ENCODE peak calls at places on chromosome 6, in six cellular contexts. H is cardiac fibroblast, V is coronary artery, S is lung, U is fibroblast of the aortic adventitia, Q is right lobe of liver. L is an unnamed sample.

GRCh38 chr6:154882107-154882506 is 113.0 kb upstream of the TIAM2 start:
- DNase-seq in H (peak; percentile 48), V (no peak), S (no peak), U (peak; percentile 51), Q (no peak), L (peak; percentile 18)

GRCh38 chr6:167839755-167840154 is 13.0 kb downstream of the AFDN start:
- DNase-seq in H (no peak), V (no peak), S (no peak), U (no peak), Q (no peak), L (no peak)

GRCh38 chr6:163460307-163460782 is 45.8 kb downstream of the QKI start:
- DNase-seq in H (peak; percentile 75), V (no peak), S (no peak), U (peak; percentile 61), Q (no peak), L (no peak)

GRCh38 chr6:157186785-157187181 is 136.5 kb downstream of the TMEM242 start:
- DNase-seq in H (no peak), V (no peak), S (no peak), U (no peak), Q (no peak), L (no peak)

GRCh38 chr6:96468681-96469224 is 52.9 kb upstream of the UFL1 start:
- DNase-seq in H (no peak), V (no peak), S (no peak), U (no peak), Q (no peak), L (no peak)

GRCh38 chr6:100775667-100776066 is 105.5 kb downstream of the ASCC3 start:
- DNase-seq in H (peak; percentile 36), V (no peak), S (no peak), U (peak; percentile 4), Q (no peak), L (no peak)

GRCh38 chr6:89298680-89299450 is 16.2 kb downstream of the GABRR2 start:
- DNase-seq in H (peak; percentile 74), V (no peak), S (no peak), U (peak; percentile 15), Q (no peak), L (no peak)

GRCh38 chr6:160973311-160973710 is 18.3 kb upstream of the MAP3K4 start:
- DNase-seq in H (peak; percentile 32), V (no peak), S (no peak), U (peak; percentile 40), Q (no peak), L (no peak)

GRCh38 chr6:157240059-157240959 is 83.0 kb downstream of the TMEM242 start:
- DNase-seq in H (peak; percentile 37), V (peak; percentile 89), S (no peak), U (peak; percentile 71), Q (no peak), L (peak; percentile 53)

GRCh38 chr6:101477436-101477835 is 83.9 kb downstream of the GRIK2 start:
- DNase-seq in H (no peak), V (no peak), S (no peak), U (no peak), Q (no peak), L (no peak)

GRCh38 chr6:15363523-15364400 is 117.9 kb downstream of the JARID2 start:
- DNase-seq in H (no peak), V (no peak), S (no peak), U (no peak), Q (no peak), L (no peak)

GRCh38 chr6:37244430-37245310 is 12.9 kb upstream of the TBC1D22B start:
- DNase-seq in H (peak; percentile 100), V (peak; percentile 94), S (peak; percentile 86), U (peak; percentile 100), Q (peak; percentile 70), L (peak; percentile 100)

GRCh38 chr6:137707590-137708360 is 159.3 kb upstream of the TNFAIP3 start:
- DNase-seq in H (peak; percentile 93), V (no peak), S (peak; percentile 63), U (peak; percentile 88), Q (peak; percentile 54), L (peak; percentile 74)

GRCh38 chr6:118551063-118551672 is 3.1 kb downstream of the PLN start:
- DNase-seq in H (peak; percentile 80), V (no peak), S (no peak), U (peak; percentile 80), Q (no peak), L (peak; percentile 39)

GRCh38 chr6:144150673-144151009 is 324 bp downstream of the STX11 start:
- DNase-seq in H (peak; percentile 32), V (no peak), S (no peak), U (peak; percentile 33), Q (peak; percentile 44), L (no peak)

GRCh38 chr6:45737331-45738056 is 278.2 kb downstream of the CLIC5 start:
- DNase-seq in H (no peak), V (no peak), S (no peak), U (no peak), Q (no peak), L (no peak)

GRCh38 chr6:15595461-15596173 is 67.2 kb downstream of the DTNBP1 start:
- DNase-seq in H (peak; percentile 38), V (no peak), S (no peak), U (peak; percentile 12), Q (no peak), L (no peak)

GRCh38 chr6:128028183-128028582 is 127.3 kb upstream of the THEMIS start:
- DNase-seq in H (no peak), V (no peak), S (no peak), U (no peak), Q (no peak), L (no peak)

GRCh38 chr6:30325150-30325872 is 1.4 kb upstream of the TRIM39 start:
- DNase-seq in H (peak; percentile 65), V (no peak), S (peak; percentile 49), U (peak; percentile 15), Q (peak; percentile 56), L (no peak)

GRCh38 chr6:136024711-136025110 is 173.2 kb downstream of the PDE7B start:
- DNase-seq in H (no peak), V (no peak), S (no peak), U (no peak), Q (no peak), L (no peak)

GRCh38 chr6:82243886-82244285 is 3.7 kb downstream of the IBTK start:
- DNase-seq in H (no peak), V (no peak), S (no peak), U (no peak), Q (no peak), L (no peak)

GRCh38 chr6:146028250-146028789 is 542 bp upstream of the GRM1 start:
- DNase-seq in H (peak; percentile 61), V (no peak), S (no peak), U (peak; percentile 56), Q (peak; percentile 65), L (no peak)

GRCh38 chr6:20182926-20183521 is 29.2 kb downstream of the MBOAT1 start:
- DNase-seq in H (no peak), V (no peak), S (peak; percentile 64), U (no peak), Q (peak; percentile 33), L (no peak)

GRCh38 chr6:90610671-90611542 is 24.0 kb upstream of the MAP3K7 start:
- DNase-seq in H (peak; percentile 33), V (no peak), S (no peak), U (peak; percentile 11), Q (peak; percentile 23), L (no peak)

GRCh38 chr6:90610291-90610670 is 23.4 kb upstream of the MAP3K7 start:
- DNase-seq in H (peak; percentile 24), V (no peak), S (no peak), U (peak; percentile 5), Q (no peak), L (no peak)

GRCh38 chr6:90605749-90606344 is 19.0 kb upstream of the MAP3K7 start:
- DNase-seq in H (no peak), V (no peak), S (no peak), U (no peak), Q (no peak), L (no peak)

GRCh38 chr6:90611996-90612690 is 25.3 kb upstream of the MAP3K7 start:
- DNase-seq in H (no peak), V (no peak), S (no peak), U (no peak), Q (no peak), L (no peak)

DNA sequence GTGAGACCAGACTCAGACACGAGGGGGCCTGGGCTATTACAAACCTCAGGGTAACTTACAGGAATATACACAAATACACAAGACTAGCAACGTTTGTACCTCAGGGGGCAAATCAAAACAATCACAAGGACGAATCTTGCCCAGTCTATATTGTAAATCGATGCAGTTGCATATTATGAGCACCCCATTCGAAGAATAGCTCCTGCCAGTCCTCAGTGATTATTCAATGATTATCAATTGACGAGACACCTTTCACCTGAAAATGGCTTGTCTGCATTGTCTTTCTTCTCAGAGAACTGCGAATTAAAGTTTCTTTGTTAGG is 24.6 kb upstream of the MAP3K7 start:
- DNase-seq in H (no peak), V (no peak), S (no peak), U (no peak), Q (no peak), L (no peak)
- H3K4me3 ChIP-seq in H (peak overlapping the region; percentile 62), V (peak overlapping the region; percentile 89), S (no peak overlapping the region), U (peak overlapping the region; percentile 66), Q (peak overlapping the region; percentile 48), L (peak overlapping the region; percentile 64)

DNA sequence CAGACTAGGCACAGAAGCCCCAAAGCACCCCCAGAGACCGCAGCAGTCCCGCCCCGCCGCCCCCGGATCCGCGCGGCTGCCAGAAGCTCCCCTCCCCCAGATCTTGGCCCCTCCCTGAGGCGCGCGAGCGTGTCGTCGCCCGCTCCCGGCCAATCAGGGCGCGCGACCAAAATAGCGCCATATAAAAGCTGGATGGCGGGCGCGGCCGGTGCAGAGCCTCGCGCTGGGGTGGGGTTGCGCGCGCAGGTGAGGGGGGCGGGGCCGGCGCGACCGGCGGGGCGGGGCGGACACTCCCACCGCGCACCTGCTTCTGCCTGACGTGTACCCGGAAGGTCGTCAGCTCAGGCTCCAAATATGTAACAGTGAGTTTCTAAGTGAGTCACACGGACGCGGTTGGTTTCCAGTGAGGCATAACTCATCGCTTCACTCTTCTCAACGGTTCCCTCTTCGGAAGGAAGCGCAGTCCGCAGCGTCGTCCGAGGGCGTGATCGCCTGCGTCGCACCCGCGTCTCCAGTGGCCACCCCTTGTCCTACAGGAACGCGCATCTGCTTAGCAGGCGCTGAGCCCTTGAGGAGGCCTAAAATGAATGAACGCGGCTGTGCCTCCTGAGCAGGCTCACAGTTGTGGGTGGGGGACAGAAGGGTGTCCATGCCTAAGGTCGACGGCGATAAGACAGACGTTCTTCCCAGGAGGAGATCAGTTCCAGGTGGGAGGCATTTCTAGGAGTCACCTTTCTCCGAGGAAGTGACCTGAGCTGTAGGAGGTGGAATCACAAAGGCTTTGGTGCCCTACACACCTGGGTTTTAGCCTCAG is 50.6 kb upstream of the EZR start:
- DNase-seq in H (peak; percentile 96), V (peak; percentile 86), S (peak; percentile 92), U (peak; percentile 71), Q (peak; percentile 86), L (no peak)
- TF ChIP-seq CTCF in H (no peak), V (no peak), S (no peak), U (peak; percentile 18), Q (no peak), L (no peak)

GRCh38 chr6:6736753-6737654 is 148.5 kb downstream of the LY86 start:
- DNase-seq in H (peak; percentile 46), V (no peak), S (no peak), U (peak; percentile 56), Q (no peak), L (peak; percentile 87)
- H3K4me3 ChIP-seq in H (peak overlapping the region; percentile 49), V (peak overlapping the region; percentile 59), S (no peak overlapping the region), U (peak overlapping the region; percentile 58), Q (peak overlapping the region; percentile 30), L (peak overlapping the region; percentile 38)

DNA sequence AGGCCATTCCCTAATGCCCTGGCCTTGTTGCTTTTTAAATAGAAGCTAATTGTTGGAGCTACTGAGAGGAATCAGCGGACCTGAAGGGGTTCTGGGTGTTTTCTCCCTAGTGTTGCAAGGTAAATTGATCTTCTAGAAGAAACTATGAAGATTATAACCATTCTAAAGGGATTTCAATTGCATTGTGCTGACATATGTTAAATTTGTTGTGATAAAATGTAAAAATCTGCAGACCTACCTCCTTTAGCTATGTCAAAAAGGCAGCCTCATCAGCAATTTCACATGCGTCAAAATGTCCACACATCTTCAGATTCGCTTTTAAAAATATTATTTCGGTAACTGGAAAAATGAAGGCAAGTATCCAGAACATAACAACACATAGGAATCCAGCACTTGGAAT is 44.4 kb downstream of the IYD start:
- DNase-seq in H (no peak), V (no peak), S (no peak), U (no peak), Q (no peak), L (no peak)
- TF ChIP-seq CTCF in H (no peak), V (no peak), S (no peak), U (no peak), Q (no peak), L (no peak)